ENCODE peak calls at places on chromosome 22, in eight cellular contexts. Z is GM12865, P is neural progenitor cell, U is esophagus muscularis mucosa, K is nephron progenitor cell, R is thoracic aorta, F is epithelial cell of esophagus, V is pancreas. I is an unnamed sample.

GRCh38 chr22:30922151-30922611 is 46.4 kb downstream of the MORC2 start:
- DNase-seq in Z (peak), P (peak), U (peak), K (no peak), R (no peak), F (peak), V (peak), I (peak)

GRCh38 chr22:30324008-30324730 is 2.6 kb downstream of the TBC1D10A start:
- DNase-seq in Z (peak), P (no peak), U (no peak), K (no peak), R (no peak), F (no peak), V (no peak), I (no peak)

GRCh38 chr22:24121938-24122337 is 59.3 kb upstream of the SUSD2 start:
- DNase-seq in Z (no peak), P (no peak), U (no peak), K (no peak), R (no peak), F (no peak), V (no peak), I (no peak)

GRCh38 chr22:32591620-32592019 is 117.0 kb downstream of the FBXO7 start:
- DNase-seq in Z (no peak), P (no peak), U (no peak), K (no peak), R (no peak), F (no peak), V (no peak), I (no peak)

GRCh38 chr22:38411016-38411415 is 44.0 kb downstream of the KCNJ4 start:
- DNase-seq in Z (no peak), P (no peak), U (peak), K (no peak), R (no peak), F (no peak), V (no peak), I (no peak)

GRCh38 chr22:44667829-44668189 is 34.2 kb upstream of the PRR5 start:
- DNase-seq in Z (no peak), P (no peak), U (no peak), K (no peak), R (no peak), F (no peak), V (no peak), I (no peak)

GRCh38 chr22:41216984-41217383 is 11.9 kb downstream of the L3MBTL2 start:
- DNase-seq in Z (no peak), P (no peak), U (no peak), K (no peak), R (no peak), F (peak), V (no peak), I (no peak)

GRCh38 chr22:40009953-40010751 is 15.4 kb downstream of the FAM83F start:
- DNase-seq in Z (no peak), P (no peak), U (no peak), K (no peak), R (no peak), F (no peak), V (peak), I (no peak)

GRCh38 chr22:39234157-39234793 is 10.5 kb downstream of the PDGFB start:
- DNase-seq in Z (peak), P (peak), U (no peak), K (no peak), R (no peak), F (no peak), V (no peak), I (no peak)

GRCh38 chr22:31707519-31707918 is 42.4 kb downstream of the PRR14L start:
- DNase-seq in Z (no peak), P (no peak), U (no peak), K (no peak), R (no peak), F (no peak), V (no peak), I (no peak)

GRCh38 chr22:43114958-43115357 is 4.4 kb downstream of the BIK start:
- DNase-seq in Z (no peak), P (no peak), U (no peak), K (no peak), R (no peak), F (no peak), V (peak), I (no peak)

GRCh38 chr22:30763815-30764686 is 69.4 kb downstream of the OSBP2 start:
- DNase-seq in Z (peak), P (peak), U (no peak), K (peak), R (no peak), F (peak), V (peak), I (peak)

GRCh38 chr22:40070701-40071100 is 75.9 kb downstream of the FAM83F start:
- DNase-seq in Z (peak), P (no peak), U (no peak), K (no peak), R (no peak), F (no peak), V (no peak), I (no peak)

GRCh38 chr22:49203091-49203862 is 624.4 kb downstream of the BRD1 start:
- DNase-seq in Z (no peak), P (no peak), U (no peak), K (no peak), R (no peak), F (no peak), V (no peak), I (no peak)

GRCh38 chr22:34966980-34967379 is 99.0 kb upstream of the ISX start:
- DNase-seq in Z (no peak), P (no peak), U (no peak), K (no peak), R (no peak), F (peak), V (no peak), I (no peak)

GRCh38 chr22:26893034-26893710 is 235.8 kb downstream of the MIAT start:
- DNase-seq in Z (no peak), P (peak), U (peak), K (no peak), R (no peak), F (peak), V (no peak), I (no peak)

GRCh38 chr22:24271406-24271760 is 752 bp downstream of the SPECC1L start:
- DNase-seq in Z (no peak), P (no peak), U (no peak), K (no peak), R (no peak), F (peak), V (no peak), I (no peak)

GRCh38 chr22:46262449-46263207 is 515 bp downstream of the PKDREJ start:
- DNase-seq in Z (no peak), P (peak), U (no peak), K (peak), R (no peak), F (peak), V (peak), I (no peak)

GRCh38 chr22:47044722-47045545 is 282.5 kb downstream of the TBC1D22A start:
- DNase-seq in Z (no peak), P (no peak), U (no peak), K (no peak), R (no peak), F (no peak), V (no peak), I (no peak)

GRCh38 chr22:46053563-46054090 is 76.7 kb upstream of the WNT7B start:
- DNase-seq in Z (peak), P (no peak), U (no peak), K (no peak), R (no peak), F (peak), V (peak), I (peak)

GRCh38 chr22:22818861-22819855 is 68.5 kb upstream of the IGLL5 start:
- DNase-seq in Z (peak), P (no peak), U (peak), K (no peak), R (no peak), F (no peak), V (no peak), I (peak)

GRCh38 chr22:21445437-21446127 is 21.6 kb upstream of the TMEM191C start:
- DNase-seq in Z (no peak), P (no peak), U (no peak), K (no peak), R (no peak), F (no peak), V (peak), I (no peak)

GRCh38 chr22:49972163-49973017 is 11.8 kb downstream of the PIM3 start:
- DNase-seq in Z (no peak), P (no peak), U (no peak), K (peak), R (peak), F (no peak), V (peak), I (no peak)

GRCh38 chr22:27993774-27994350 is 74.8 kb upstream of the PITPNB start:
- DNase-seq in Z (no peak), P (no peak), U (no peak), K (no peak), R (no peak), F (no peak), V (no peak), I (no peak)

GRCh38 chr22:49881856-49882255 is 28.2 kb downstream of the ZBED4 start:
- DNase-seq in Z (peak), P (no peak), U (no peak), K (no peak), R (no peak), F (no peak), V (no peak), I (peak)

GRCh38 chr22:41908409-41909289 is 6.2 kb downstream of the SHISA8 start:
- DNase-seq in Z (no peak), P (peak), U (no peak), K (no peak), R (no peak), F (no peak), V (no peak), I (no peak)

GRCh38 chr22:41352058-41352457 is 29.7 kb upstream of the TEF start:
- DNase-seq in Z (no peak), P (no peak), U (no peak), K (no peak), R (no peak), F (peak), V (no peak), I (no peak)

GRCh38 chr22:43338766-43339345 is 4.3 kb downstream of the SCUBE1 start:
- DNase-seq in Z (no peak), P (peak), U (no peak), K (no peak), R (no peak), F (no peak), V (no peak), I (no peak)

GRCh38 chr22:44746836-44747519 is 5.4 kb upstream of the ARHGAP8 start:
- DNase-seq in Z (no peak), P (no peak), U (no peak), K (no peak), R (no peak), F (peak), V (no peak), I (no peak)

GRCh38 chr22:20180245-20180630 is 29.4 kb upstream of the CCDC188 start:
- DNase-seq in Z (no peak), P (peak), U (no peak), K (no peak), R (no peak), F (no peak), V (no peak), I (no peak)
- TF ChIP-seq CTCF in Z (no peak), P (peak), U (no peak), K (peak), R (peak), F (no peak), V (no peak), I (no peak)

GRCh38 chr22:37370306-37370979 is 56.8 kb downstream of the ELFN2 start:
- DNase-seq in Z (peak), P (no peak), U (no peak), K (no peak), R (no peak), F (no peak), V (no peak), I (no peak)
- TF ChIP-seq CTCF in Z (no peak), P (no peak), U (no peak), K (no peak), R (no peak), F (no peak), V (no peak), I (no peak)

GRCh38 chr22:48054596-48054995 is 1292.1 kb downstream of the TBC1D22A start:
- DNase-seq in Z (no peak), P (no peak), U (no peak), K (no peak), R (no peak), F (no peak), V (no peak), I (no peak)
- TF ChIP-seq CTCF in Z (no peak), P (no peak), U (no peak), K (no peak), R (no peak), F (no peak), V (no peak), I (no peak)

GRCh38 chr22:29030016-29030617 is 31.5 kb downstream of the C22orf31 start:
- DNase-seq in Z (no peak), P (no peak), U (no peak), K (no peak), R (no peak), F (peak), V (no peak), I (no peak)
- TF ChIP-seq CTCF in Z (no peak), P (no peak), U (no peak), K (no peak), R (no peak), F (peak), V (no peak), I (no peak)